ENCODE peak calls at places on chromosomes 5 and 9, in nine cellular contexts. One of them, this sample, is unnamed.

GRCh38 chr9:14326264-14326826 is 12.4 kb upstream of the NFIB start:
- DNase-seq in fibroblast of the aortic adventitia: peak
- DNase-seq in coronary artery: no peak
- DNase-seq in hepatocyte: no peak
- DNase-seq in fibroblast of pulmonary artery: peak
- DNase-seq in AG10803: peak
- DNase-seq in fibroblast of mammary gland: peak
- DNase-seq in astrocyte of the spinal cord: peak
- DNase-seq in ascending aorta: no peak
- DNase-seq in this sample: no peak

GRCh38 chr5:137847699-137848098 is 20.0 kb upstream of the MYOT start:
- DNase-seq in fibroblast of the aortic adventitia: no peak
- DNase-seq in coronary artery: no peak
- DNase-seq in hepatocyte: no peak
- DNase-seq in fibroblast of pulmonary artery: no peak
- DNase-seq in AG10803: no peak
- DNase-seq in fibroblast of mammary gland: no peak
- DNase-seq in astrocyte of the spinal cord: no peak
- DNase-seq in ascending aorta: no peak
- DNase-seq in this sample: no peak

GRCh38 chr5:98341038-98341710 is 432.3 kb upstream of the RGMB start:
- DNase-seq in fibroblast of the aortic adventitia: peak
- DNase-seq in coronary artery: no peak
- DNase-seq in hepatocyte: no peak
- DNase-seq in fibroblast of pulmonary artery: peak
- DNase-seq in AG10803: peak
- DNase-seq in fibroblast of mammary gland: peak
- DNase-seq in astrocyte of the spinal cord: peak
- DNase-seq in ascending aorta: no peak
- DNase-seq in this sample: peak

GRCh38 chr9:35603506-35603985 is 1.5 kb upstream of the TESK1 start:
- DNase-seq in fibroblast of the aortic adventitia: peak
- DNase-seq in coronary artery: peak
- DNase-seq in hepatocyte: peak
- DNase-seq in fibroblast of pulmonary artery: peak
- DNase-seq in AG10803: peak
- DNase-seq in fibroblast of mammary gland: peak
- DNase-seq in astrocyte of the spinal cord: no peak
- DNase-seq in ascending aorta: peak
- DNase-seq in this sample: peak

GRCh38 chr9:1042466-1042865 is 7.7 kb upstream of the DMRT2 start:
- DNase-seq in fibroblast of the aortic adventitia: no peak
- DNase-seq in coronary artery: no peak
- DNase-seq in hepatocyte: no peak
- DNase-seq in fibroblast of pulmonary artery: no peak
- DNase-seq in AG10803: no peak
- DNase-seq in fibroblast of mammary gland: no peak
- DNase-seq in astrocyte of the spinal cord: no peak
- DNase-seq in ascending aorta: no peak
- DNase-seq in this sample: no peak

GRCh38 chr5:150640311-150641005 is at the start of gene SYNPO:
- DNase-seq in fibroblast of the aortic adventitia: peak
- DNase-seq in coronary artery: peak
- DNase-seq in hepatocyte: peak
- DNase-seq in fibroblast of pulmonary artery: peak
- DNase-seq in AG10803: peak
- DNase-seq in fibroblast of mammary gland: peak
- DNase-seq in astrocyte of the spinal cord: peak
- DNase-seq in ascending aorta: peak
- DNase-seq in this sample: peak

GRCh38 chr5:130992621-130993020 is 172.4 kb downstream of the HINT1 start:
- DNase-seq in fibroblast of the aortic adventitia: no peak
- DNase-seq in coronary artery: no peak
- DNase-seq in hepatocyte: no peak
- DNase-seq in fibroblast of pulmonary artery: no peak
- DNase-seq in AG10803: peak
- DNase-seq in fibroblast of mammary gland: peak
- DNase-seq in astrocyte of the spinal cord: peak
- DNase-seq in ascending aorta: no peak
- DNase-seq in this sample: no peak

GRCh38 chr9:14451949-14452348 is 138.0 kb upstream of the NFIB start:
- DNase-seq in fibroblast of the aortic adventitia: no peak
- DNase-seq in coronary artery: no peak
- DNase-seq in hepatocyte: no peak
- DNase-seq in fibroblast of pulmonary artery: no peak
- DNase-seq in AG10803: no peak
- DNase-seq in fibroblast of mammary gland: no peak
- DNase-seq in astrocyte of the spinal cord: no peak
- DNase-seq in ascending aorta: no peak
- DNase-seq in this sample: no peak

GRCh38 chr5:122404653-122405362 is 92.8 kb downstream of the SNCAIP start:
- DNase-seq in fibroblast of the aortic adventitia: no peak
- DNase-seq in coronary artery: no peak
- DNase-seq in hepatocyte: no peak
- DNase-seq in fibroblast of pulmonary artery: no peak
- DNase-seq in AG10803: no peak
- DNase-seq in fibroblast of mammary gland: no peak
- DNase-seq in astrocyte of the spinal cord: no peak
- DNase-seq in ascending aorta: no peak
- DNase-seq in this sample: no peak

GRCh38 chr9:27385606-27386005 is 88.7 kb upstream of the EQTN start:
- DNase-seq in fibroblast of the aortic adventitia: no peak
- DNase-seq in coronary artery: no peak
- DNase-seq in hepatocyte: no peak
- DNase-seq in fibroblast of pulmonary artery: no peak
- DNase-seq in AG10803: no peak
- DNase-seq in fibroblast of mammary gland: no peak
- DNase-seq in astrocyte of the spinal cord: no peak
- DNase-seq in ascending aorta: no peak
- DNase-seq in this sample: no peak

GRCh38 chr5:174151579-174152181 is 106.2 kb downstream of the NSG2 start:
- DNase-seq in fibroblast of the aortic adventitia: no peak
- DNase-seq in coronary artery: peak
- DNase-seq in hepatocyte: no peak
- DNase-seq in fibroblast of pulmonary artery: no peak
- DNase-seq in AG10803: no peak
- DNase-seq in fibroblast of mammary gland: no peak
- DNase-seq in astrocyte of the spinal cord: no peak
- DNase-seq in ascending aorta: peak
- DNase-seq in this sample: no peak

DNA sequence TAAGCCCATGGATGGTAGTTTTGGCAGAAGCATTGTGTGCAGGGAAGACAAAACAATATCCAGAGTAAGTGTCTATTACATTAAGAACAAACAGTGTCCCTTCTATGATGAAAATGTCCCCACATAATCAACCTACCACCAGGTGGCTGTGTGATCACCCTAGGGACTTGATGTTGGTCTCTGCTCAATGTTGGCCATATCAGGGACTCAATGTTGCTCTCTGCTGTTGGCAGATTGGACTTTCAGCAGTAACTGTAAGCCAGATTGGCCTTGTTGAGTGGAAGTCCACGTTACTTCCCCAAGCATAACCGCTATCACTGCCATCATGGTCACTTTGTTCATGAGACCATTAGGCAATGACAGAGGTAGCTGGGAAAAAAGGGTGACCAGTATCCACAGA is 52.8 kb upstream of the PRSS3 start:
- DNase-seq in fibroblast of the aortic adventitia: no peak
- DNase-seq in coronary artery: no peak
- DNase-seq in hepatocyte: no peak
- DNase-seq in fibroblast of pulmonary artery: no peak
- DNase-seq in AG10803: no peak
- DNase-seq in fibroblast of mammary gland: no peak
- DNase-seq in astrocyte of the spinal cord: no peak
- DNase-seq in ascending aorta: no peak
- DNase-seq in this sample: no peak
- TF ChIP-seq CTCF in fibroblast of the aortic adventitia: no peak
- TF ChIP-seq CTCF in coronary artery: no peak
- TF ChIP-seq CTCF in hepatocyte: no peak
- TF ChIP-seq CTCF in fibroblast of pulmonary artery: no peak
- TF ChIP-seq CTCF in AG10803: no peak
- TF ChIP-seq CTCF in fibroblast of mammary gland: no peak
- TF ChIP-seq CTCF in astrocyte of the spinal cord: no peak
- TF ChIP-seq CTCF in ascending aorta: no peak
- TF ChIP-seq CTCF in this sample: no peak

GRCh38 chr9:20043461-20043860 is 254.6 kb upstream of the SLC24A2 start:
- DNase-seq in fibroblast of the aortic adventitia: no peak
- DNase-seq in coronary artery: no peak
- DNase-seq in hepatocyte: no peak
- DNase-seq in fibroblast of pulmonary artery: no peak
- DNase-seq in AG10803: no peak
- DNase-seq in fibroblast of mammary gland: peak
- DNase-seq in astrocyte of the spinal cord: no peak
- DNase-seq in ascending aorta: no peak
- DNase-seq in this sample: no peak
- H3K4me3 ChIP-seq in fibroblast of the aortic adventitia: no peak
- H3K4me3 ChIP-seq in coronary artery: no peak
- H3K4me3 ChIP-seq in hepatocyte: no peak
- H3K4me3 ChIP-seq in fibroblast of pulmonary artery: no peak
- H3K4me3 ChIP-seq in AG10803: no peak
- H3K4me3 ChIP-seq in fibroblast of mammary gland: no peak
- H3K4me3 ChIP-seq in astrocyte of the spinal cord: no peak
- H3K4me3 ChIP-seq in ascending aorta: no peak
- H3K4me3 ChIP-seq in this sample: no peak

GRCh38 chr5:108312258-108312657 is 69.6 kb downstream of the FBXL17 start:
- DNase-seq in fibroblast of the aortic adventitia: no peak
- DNase-seq in coronary artery: no peak
- DNase-seq in hepatocyte: no peak
- DNase-seq in fibroblast of pulmonary artery: no peak
- DNase-seq in AG10803: peak
- DNase-seq in fibroblast of mammary gland: no peak
- DNase-seq in astrocyte of the spinal cord: no peak
- DNase-seq in ascending aorta: no peak
- DNase-seq in this sample: no peak

GRCh38 chr5:108315829-108316228 is 66.1 kb downstream of the FBXL17 start:
- DNase-seq in fibroblast of the aortic adventitia: no peak
- DNase-seq in coronary artery: no peak
- DNase-seq in hepatocyte: no peak
- DNase-seq in fibroblast of pulmonary artery: no peak
- DNase-seq in AG10803: peak
- DNase-seq in fibroblast of mammary gland: no peak
- DNase-seq in astrocyte of the spinal cord: no peak
- DNase-seq in ascending aorta: no peak
- DNase-seq in this sample: no peak

GRCh38 chr5:108311682-108312081 is 70.2 kb downstream of the FBXL17 start:
- DNase-seq in fibroblast of the aortic adventitia: no peak
- DNase-seq in coronary artery: no peak
- DNase-seq in hepatocyte: no peak
- DNase-seq in fibroblast of pulmonary artery: no peak
- DNase-seq in AG10803: no peak
- DNase-seq in fibroblast of mammary gland: no peak
- DNase-seq in astrocyte of the spinal cord: no peak
- DNase-seq in ascending aorta: no peak
- DNase-seq in this sample: no peak
- TF ChIP-seq CTCF in fibroblast of the aortic adventitia: no peak
- TF ChIP-seq CTCF in coronary artery: no peak
- TF ChIP-seq CTCF in hepatocyte: no peak
- TF ChIP-seq CTCF in fibroblast of pulmonary artery: no peak
- TF ChIP-seq CTCF in AG10803: no peak
- TF ChIP-seq CTCF in fibroblast of mammary gland: no peak
- TF ChIP-seq CTCF in astrocyte of the spinal cord: no peak
- TF ChIP-seq CTCF in ascending aorta: no peak
- TF ChIP-seq CTCF in this sample: no peak

GRCh38 chr9:96100385-96100978 is 201.5 kb downstream of the HSD17B3 start:
- DNase-seq in fibroblast of the aortic adventitia: no peak
- DNase-seq in coronary artery: no peak
- DNase-seq in hepatocyte: peak
- DNase-seq in fibroblast of pulmonary artery: no peak
- DNase-seq in AG10803: no peak
- DNase-seq in fibroblast of mammary gland: no peak
- DNase-seq in astrocyte of the spinal cord: no peak
- DNase-seq in ascending aorta: no peak
- DNase-seq in this sample: no peak
- H3K4me3 ChIP-seq in fibroblast of the aortic adventitia: no peak
- H3K4me3 ChIP-seq in coronary artery: no peak
- H3K4me3 ChIP-seq in hepatocyte: no peak
- H3K4me3 ChIP-seq in fibroblast of pulmonary artery: no peak
- H3K4me3 ChIP-seq in AG10803: no peak
- H3K4me3 ChIP-seq in fibroblast of mammary gland: no peak
- H3K4me3 ChIP-seq in astrocyte of the spinal cord: no peak
- H3K4me3 ChIP-seq in ascending aorta: no peak
- H3K4me3 ChIP-seq in this sample: no peak

GRCh38 chr5:132195727-132196126 is 31.9 kb downstream of the P4HA2 start:
- DNase-seq in fibroblast of the aortic adventitia: no peak
- DNase-seq in coronary artery: no peak
- DNase-seq in hepatocyte: no peak
- DNase-seq in fibroblast of pulmonary artery: no peak
- DNase-seq in AG10803: no peak
- DNase-seq in fibroblast of mammary gland: no peak
- DNase-seq in astrocyte of the spinal cord: no peak
- DNase-seq in ascending aorta: no peak
- DNase-seq in this sample: no peak

GRCh38 chr5:132193165-132193694 is 34.4 kb downstream of the P4HA2 start:
- DNase-seq in fibroblast of the aortic adventitia: no peak
- DNase-seq in coronary artery: no peak
- DNase-seq in hepatocyte: no peak
- DNase-seq in fibroblast of pulmonary artery: no peak
- DNase-seq in AG10803: no peak
- DNase-seq in fibroblast of mammary gland: no peak
- DNase-seq in astrocyte of the spinal cord: no peak
- DNase-seq in ascending aorta: no peak
- DNase-seq in this sample: no peak

GRCh38 chr5:132184588-132184987 is 43.1 kb downstream of the P4HA2 start:
- DNase-seq in fibroblast of the aortic adventitia: no peak
- DNase-seq in coronary artery: no peak
- DNase-seq in hepatocyte: no peak
- DNase-seq in fibroblast of pulmonary artery: no peak
- DNase-seq in AG10803: no peak
- DNase-seq in fibroblast of mammary gland: peak
- DNase-seq in astrocyte of the spinal cord: no peak
- DNase-seq in ascending aorta: no peak
- DNase-seq in this sample: no peak

DNA sequence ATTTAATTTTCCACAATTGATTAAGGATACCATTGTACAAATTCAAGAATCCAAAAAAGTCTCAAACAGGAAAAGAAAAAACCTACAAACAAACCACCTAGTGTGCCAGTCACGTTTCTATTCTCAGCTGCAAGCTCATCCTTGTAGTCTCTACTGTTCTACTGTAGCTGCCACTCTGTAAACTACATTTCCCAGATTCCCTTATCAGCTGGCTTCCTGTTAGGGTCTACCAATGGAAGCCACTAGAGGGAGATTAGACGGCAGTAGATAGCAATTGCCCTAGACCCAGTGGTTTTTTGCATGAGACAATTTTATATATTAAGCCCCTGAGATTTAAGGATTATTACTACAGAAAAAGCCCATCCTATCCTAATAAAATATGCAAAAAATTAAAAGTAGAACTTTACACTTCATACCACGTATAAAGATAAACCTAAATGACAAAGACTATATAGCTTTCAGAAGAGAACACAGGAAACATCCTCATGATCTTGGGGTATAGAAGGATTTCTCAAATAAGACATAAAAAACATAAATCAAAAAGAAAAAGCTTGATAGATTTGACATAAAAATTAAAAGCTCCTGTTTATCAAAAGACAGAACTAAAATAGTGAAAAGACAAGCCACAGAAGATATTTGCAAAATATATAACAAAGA is 37.4 kb downstream of the P4HA2 start:
- DNase-seq in fibroblast of the aortic adventitia: peak
- DNase-seq in coronary artery: no peak
- DNase-seq in hepatocyte: peak
- DNase-seq in fibroblast of pulmonary artery: peak
- DNase-seq in AG10803: peak
- DNase-seq in fibroblast of mammary gland: peak
- DNase-seq in astrocyte of the spinal cord: peak
- DNase-seq in ascending aorta: no peak
- DNase-seq in this sample: peak
- TF ChIP-seq CTCF in fibroblast of the aortic adventitia: peak
- TF ChIP-seq CTCF in coronary artery: peak
- TF ChIP-seq CTCF in hepatocyte: peak
- TF ChIP-seq CTCF in fibroblast of pulmonary artery: peak
- TF ChIP-seq CTCF in AG10803: peak
- TF ChIP-seq CTCF in fibroblast of mammary gland: peak
- TF ChIP-seq CTCF in astrocyte of the spinal cord: peak
- TF ChIP-seq CTCF in ascending aorta: peak
- TF ChIP-seq CTCF in this sample: peak

This sample was measured in AG09309.